ENCODE peak calls at places on chromosomes 2 and 18, in nine cellular contexts. A, Q, U, D, B, J, P, W and G are unnamed samples. For H3K4me1, the result is how much of the 10 kb centered on the place peaks cover.

GRCh38 chr2:96243843-96244242 is 22.0 kb downstream of the TMEM127 start:
- DNase-seq in B (no peak), D (no peak), J (no peak), W (no peak), U (no peak), A (no peak), Q (no peak), P (no peak), G (no peak)

GRCh38 chr2:217398860-217399259 is 539.0 kb upstream of the TNP1 start:
- DNase-seq in B (no peak), D (no peak), J (peak), P (no peak), W (no peak), A (peak), Q (no peak), U (no peak), G (no peak)

GRCh38 chr18:28905509-28905908 is 728.6 kb upstream of the CDH2 start:
- DNase-seq in Q (no peak), A (no peak), D (no peak), P (peak), B (no peak), W (no peak), J (no peak), U (no peak), G (no peak)

GRCh38 chr18:3901811-3902210 is 451.8 kb downstream of the TGIF1 start:
- DNase-seq in D (no peak), P (no peak), U (no peak), B (no peak), A (no peak), Q (no peak), J (no peak), W (no peak), G (no peak)

GRCh38 chr2:210556355-210556980 is at the start of gene CPS1:
- DNase-seq in A (no peak), P (no peak), J (no peak), Q (no peak), W (no peak), U (no peak), D (no peak), B (no peak), G (no peak)

GRCh38 chr18:35127201-35127600 is 86.0 kb downstream of the MAPRE2 start:
- DNase-seq in A (no peak), W (no peak), B (no peak), P (peak), D (no peak), U (no peak), J (no peak), Q (peak), G (no peak)

GRCh38 chr2:95047629-95048510 is 22.4 kb downstream of the MAL start:
- DNase-seq in A (no peak), B (no peak), U (no peak), D (no peak), W (no peak), Q (no peak), P (no peak), J (peak), G (no peak)

GRCh38 chr2:141968377-141968920 is 162.4 kb downstream of the LRP1B start:
- DNase-seq in P (no peak), A (no peak), J (no peak), D (no peak), Q (peak), U (no peak), B (no peak), W (no peak), G (no peak)

GRCh38 chr18:32576296-32576916 is 105.7 kb upstream of the GAREM1 start:
- DNase-seq in Q (peak), D (no peak), B (no peak), P (peak), W (no peak), A (no peak), U (no peak), J (no peak), G (no peak)

GRCh38 chr2:216112926-216113325 is 3.8 kb downstream of the XRCC5 start:
- DNase-seq in W (no peak), B (no peak), D (no peak), A (no peak), U (no peak), Q (no peak), P (no peak), J (no peak), G (no peak)

GRCh38 chr2:117972466-117973123 is 41.3 kb downstream of the CCDC93 start:
- DNase-seq in D (no peak), P (peak), Q (no peak), B (no peak), J (no peak), U (no peak), A (no peak), W (no peak), G (no peak)

GRCh38 chr18:48124857-48125626 is 194.6 kb upstream of the SMAD2 start:
- DNase-seq in B (no peak), P (no peak), Q (no peak), W (no peak), J (no peak), D (no peak), U (no peak), A (no peak), G (no peak)

GRCh38 chr2:104254017-104254416 is 599.9 kb upstream of the POU3F3 start:
- DNase-seq in A (no peak), J (no peak), D (no peak), W (no peak), Q (no peak), P (no peak), U (no peak), B (no peak), G (no peak)

GRCh38 chr18:26940744-26941398 is 75.4 kb upstream of the AQP4 start:
- DNase-seq in J (no peak), D (no peak), A (peak), Q (no peak), U (no peak), B (no peak), W (no peak), P (no peak), G (no peak)

GRCh38 chr18:43869451-43870008 is 592.2 kb upstream of the SYT4 start:
- DNase-seq in B (no peak), W (no peak), U (no peak), P (peak), A (no peak), J (no peak), D (no peak), Q (peak), G (no peak)

GRCh38 chr18:26756556-26756955 is 109.0 kb downstream of the AQP4 start:
- DNase-seq in P (no peak), B (no peak), W (no peak), D (no peak), A (no peak), J (no peak), U (no peak), Q (no peak), G (no peak)

GRCh38 chr2:97765933-97766332 is 52.6 kb downstream of the ZAP70 start:
- DNase-seq in W (no peak), A (no peak), B (no peak), U (no peak), D (no peak), Q (no peak), J (no peak), P (no peak), G (no peak)

GRCh38 chr18:12811191-12811950 is 72.7 kb downstream of the PTPN2 start:
- DNase-seq in B (no peak), Q (peak), D (no peak), A (no peak), U (no peak), P (peak), W (no peak), J (no peak), G (no peak)

GRCh38 chr2:26670171-26670570 is 22.4 kb upstream of the KCNK3 start:
- DNase-seq in U (peak), Q (no peak), J (no peak), B (no peak), A (no peak), P (peak), W (no peak), D (peak), G (no peak)

GRCh38 chr18:35919179-35919578 is 53.3 kb upstream of the RMP24 start:
- DNase-seq in P (no peak), W (no peak), J (no peak), U (no peak), A (no peak), D (no peak), B (no peak), Q (no peak), G (no peak)

GRCh38 chr2:128573531-128573930 is 254.9 kb upstream of the HS6ST1 start:
- DNase-seq in P (no peak), D (no peak), W (no peak), U (peak), A (no peak), J (no peak), Q (no peak), B (no peak), G (no peak)
- H3K4me3 ChIP-seq in P (no peak), D (no peak), W (no peak), U (no peak), A (no peak), J (no peak), Q (no peak), B (no peak), G (no peak)

DNA sequence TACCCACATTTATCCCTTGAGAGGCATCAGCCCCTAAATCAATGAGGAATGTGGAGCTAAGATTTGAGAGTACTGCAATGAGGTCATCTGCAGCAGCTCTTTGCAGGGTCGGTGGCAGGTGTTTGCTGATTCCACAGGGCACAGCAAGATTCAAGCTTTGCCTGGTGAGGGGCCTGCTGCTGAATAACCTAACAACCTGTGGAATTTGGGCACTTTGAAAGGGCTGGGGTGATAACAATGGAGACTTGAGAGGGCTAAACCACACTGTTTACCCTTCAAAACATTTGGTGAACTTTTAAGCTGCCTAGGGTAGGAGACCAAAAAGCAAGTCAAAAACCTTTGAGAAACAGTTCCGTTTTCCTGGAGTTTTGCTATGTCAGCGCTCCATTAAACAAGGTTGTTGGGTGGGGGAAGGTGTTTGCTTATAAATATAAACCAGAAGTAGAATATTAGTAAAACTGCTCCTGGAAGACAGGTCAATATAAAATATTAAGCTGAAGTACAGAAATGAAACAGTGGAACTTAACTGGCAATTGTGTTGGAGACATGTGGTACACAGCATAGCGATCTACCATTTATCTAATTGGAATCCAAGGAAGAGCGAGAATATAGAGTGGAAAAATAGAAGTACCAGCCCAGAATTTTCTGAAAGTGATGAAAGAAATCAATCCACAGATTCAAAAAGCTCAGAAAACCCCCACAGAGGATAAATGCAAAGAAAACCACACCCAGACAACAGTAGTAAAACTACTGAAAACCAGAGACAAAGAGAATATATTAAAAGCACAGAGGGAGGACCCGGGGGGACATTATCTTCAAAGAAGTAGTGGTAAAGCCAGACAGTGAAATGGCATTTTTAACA is 15.7 kb downstream of the COPS8 start:
- DNase-seq in U (no peak), B (no peak), W (no peak), P (no peak), Q (no peak), J (no peak), A (no peak), D (no peak), G (peak)
- H3K27ac ChIP-seq in U (no peak), B (no peak), W (no peak), P (no peak), Q (no peak), J (no peak), A (no peak), D (no peak), G (no peak)

DNA sequence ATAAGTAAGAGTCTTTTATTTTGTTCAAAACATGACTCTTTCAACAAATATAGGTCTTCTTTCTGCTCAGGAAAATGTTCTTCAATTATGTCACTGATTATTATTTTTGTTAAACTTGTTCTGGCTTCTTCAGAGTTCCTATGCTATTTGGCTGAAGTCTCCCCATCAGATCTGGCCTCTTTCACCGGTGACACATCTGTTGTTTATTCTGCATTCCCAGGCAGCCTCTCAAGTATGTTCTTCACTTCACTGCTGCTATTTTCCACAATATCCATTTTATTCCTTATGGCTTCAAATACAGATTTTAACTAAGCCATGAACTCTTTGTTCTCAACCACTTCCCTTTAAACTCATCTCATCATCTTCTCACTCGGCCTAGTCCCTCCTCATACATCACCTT is 45.7 kb downstream of the HDAC4 start:
- DNase-seq in B (no peak), Q (no peak), J (no peak), D (no peak), U (no peak), A (no peak), P (peak), W (no peak), G (no peak)
- H3K4me1 ChIP-seq in B (under half), Q (under half), J (under half), D (under half), U (under half), A (under half), P (under half), W (under half), G (under half)

GRCh38 chr2:178704876-178705275 is 102.3 kb downstream of the TTN start:
- DNase-seq in J (no peak), U (no peak), Q (no peak), B (no peak), P (no peak), W (no peak), D (no peak), A (no peak), G (no peak)

DNA sequence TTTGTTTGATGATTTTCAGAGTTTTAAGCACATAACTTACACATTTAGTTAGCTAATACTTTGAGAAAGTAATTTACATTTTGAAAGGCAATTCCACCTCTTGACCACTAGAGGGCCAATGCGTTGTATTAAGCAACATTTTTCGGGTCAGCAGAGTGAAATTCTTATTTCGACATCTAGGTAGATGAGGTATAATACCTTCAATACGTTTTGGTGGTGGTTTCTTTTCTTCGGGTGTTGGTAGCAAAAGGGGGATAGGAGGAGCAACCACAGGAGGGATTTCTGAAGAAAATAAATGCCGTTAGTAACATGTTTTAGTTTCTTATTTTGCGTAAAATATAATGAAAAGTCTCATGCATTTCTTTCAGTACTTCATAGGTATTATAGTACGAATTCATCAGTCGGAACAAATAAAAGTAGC is 106.3 kb downstream of the TTN start:
- DNase-seq in D (no peak), J (no peak), U (no peak), Q (peak), B (no peak), P (peak), A (no peak), W (no peak), G (no peak)
- H3K4me3 ChIP-seq in D (no peak), J (no peak), U (no peak), Q (no peak), B (no peak), P (no peak), A (no peak), W (no peak), G (no peak)

GRCh38 chr2:48714240-48714639 is 41.3 kb downstream of the LHCGR start:
- DNase-seq in U (no peak), W (no peak), Q (peak), B (no peak), P (peak), J (no peak), D (no peak), A (no peak), G (no peak)
- H3K27ac ChIP-seq in U (no peak), W (no peak), Q (peak), B (no peak), P (peak), J (no peak), D (no peak), A (no peak), G (no peak)

DNA sequence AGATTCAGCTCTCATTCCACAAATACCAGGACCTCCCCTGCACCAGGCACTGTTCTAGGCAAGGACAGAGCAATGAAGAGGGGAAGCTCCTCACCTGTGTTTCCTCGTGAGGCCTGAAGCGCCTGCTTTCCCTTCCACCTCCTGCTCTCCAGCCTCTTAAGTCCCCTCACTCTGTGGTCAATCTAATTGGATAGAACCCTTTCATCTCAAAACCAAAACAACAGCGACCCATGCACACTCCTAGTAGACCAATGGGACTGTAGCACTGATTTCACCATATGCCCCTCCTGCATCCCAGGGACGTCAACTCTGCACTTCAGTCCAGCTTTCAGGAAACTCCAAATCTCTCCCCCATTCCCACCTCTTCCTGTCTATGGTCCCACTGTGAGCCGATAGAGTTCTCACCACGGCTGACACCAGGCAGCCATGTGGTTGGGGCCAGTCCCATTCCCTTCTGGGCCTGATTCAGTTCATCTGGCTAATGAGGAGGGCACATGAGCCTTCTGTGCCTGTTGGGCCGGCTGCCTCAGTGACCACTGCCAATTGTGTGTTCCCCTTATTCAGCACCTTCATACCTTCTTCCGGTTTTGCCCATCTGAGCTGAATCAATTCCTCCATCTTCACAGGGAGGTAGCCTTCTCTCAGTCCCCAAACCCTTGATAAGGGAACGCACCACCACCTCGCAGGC is 33.3 kb upstream of the MAT2A start:
- DNase-seq in P (no peak), B (no peak), Q (no peak), J (no peak), A (no peak), W (no peak), D (no peak), U (peak), G (no peak)
- H3K4me1 ChIP-seq in P (under half), B (under half), Q (under half), J (under half), A (half or more), W (under half), D (under half), U (under half), G (under half)

DNA sequence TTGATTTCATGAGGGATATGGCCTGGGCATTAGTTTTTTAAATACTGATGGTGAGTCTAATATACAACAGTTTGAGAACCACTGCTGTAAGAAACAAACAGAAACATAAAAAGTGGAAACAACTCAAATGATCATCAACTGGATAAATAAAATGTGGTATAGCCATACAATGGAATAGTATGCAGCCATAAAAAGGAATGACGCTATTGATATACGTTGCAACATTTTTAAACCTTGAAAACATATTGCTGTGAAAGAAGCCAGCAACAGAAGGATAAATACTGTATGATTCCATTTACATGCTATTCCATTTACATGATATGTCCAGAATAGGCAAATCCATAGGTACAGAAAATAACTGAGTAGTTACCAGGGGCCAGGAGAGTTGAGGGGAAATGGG is 6.5 kb downstream of the NFE2L2 start:
- DNase-seq in B (no peak), W (no peak), J (no peak), A (no peak), U (no peak), D (no peak), P (no peak), Q (no peak), G (no peak)
- H3K4me3 ChIP-seq in B (no peak), W (no peak), J (no peak), A (no peak), U (no peak), D (no peak), P (no peak), Q (no peak), G (no peak)

DNA sequence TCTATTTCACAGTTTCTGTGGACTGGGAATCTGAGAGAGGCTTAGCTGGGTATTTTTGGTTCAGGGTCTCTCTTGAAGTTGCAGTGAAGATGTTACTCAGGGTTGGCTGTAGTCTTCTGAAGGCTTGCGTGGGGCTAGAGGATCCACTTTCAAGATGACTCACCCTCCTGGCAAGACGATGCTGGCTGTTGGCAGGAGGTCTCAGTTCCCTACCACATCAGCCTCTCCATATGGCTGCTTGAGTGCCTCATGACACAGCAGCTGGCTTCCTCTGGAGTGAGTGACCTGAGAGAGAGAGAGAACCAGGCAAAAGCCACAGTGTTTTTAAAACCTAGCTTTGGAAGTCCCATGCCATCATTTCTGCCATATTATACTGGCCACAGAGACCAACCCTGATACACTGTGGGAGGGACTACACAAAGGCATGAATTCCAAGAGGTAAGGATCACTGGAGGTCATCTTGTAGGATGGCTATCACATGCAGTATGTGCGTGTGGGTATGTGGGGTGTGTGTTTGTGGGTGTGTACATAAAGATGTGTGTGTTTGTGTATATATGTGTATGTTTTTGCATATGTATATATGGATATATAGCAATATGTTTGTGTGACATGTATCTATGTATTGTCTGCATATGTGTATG is 25.1 kb downstream of the DNPEP start:
- DNase-seq in D (no peak), P (peak), J (no peak), U (peak), Q (peak), B (peak), W (no peak), A (peak), G (no peak)
- H3K27ac ChIP-seq in D (no peak), P (peak), J (no peak), U (no peak), Q (no peak), B (no peak), W (no peak), A (no peak), G (no peak)

GRCh38 chr2:191220671-191221070 is 24.5 kb upstream of the MYO1B start:
- DNase-seq in W (no peak), U (no peak), Q (no peak), D (no peak), B (no peak), J (no peak), P (no peak), A (no peak), G (no peak)

GRCh38 chr2:191222507-191222906 is 22.7 kb upstream of the MYO1B start:
- DNase-seq in B (no peak), W (no peak), P (no peak), Q (no peak), J (no peak), D (no peak), A (peak), U (no peak), G (no peak)

GRCh38 chr2:191225126-191225525 is 20.1 kb upstream of the MYO1B start:
- DNase-seq in D (no peak), W (no peak), Q (no peak), U (no peak), J (no peak), A (no peak), P (no peak), B (no peak), G (no peak)

GRCh38 chr2:191221666-191222065 is 23.5 kb upstream of the MYO1B start:
- DNase-seq in A (no peak), Q (no peak), P (no peak), B (no peak), U (no peak), W (no peak), D (no peak), J (no peak), G (no peak)

GRCh38 chr2:191222952-191223351 is 22.3 kb upstream of the MYO1B start:
- DNase-seq in W (no peak), P (no peak), B (no peak), Q (no peak), A (peak), D (no peak), J (no peak), U (no peak), G (no peak)
- H3K4me1 ChIP-seq in W (under half), P (under half), B (under half), Q (under half), A (under half), D (under half), J (under half), U (under half), G (under half)